ENCODE peak calls at places on chromosomes 11 and 22, in eight cellular contexts. B, X, S, U, L, F, A and H are unnamed samples.

GRCh38 chr11:111737877-111738205 is 28.3 kb downstream of the PPP2R1B start:
- DNase-seq in B (no peak), X (no peak), S (peak; percentile 52), U (no peak), L (no peak), F (no peak), A (no peak), H (no peak)

GRCh38 chr11:120527111-120527748 is 15.7 kb downstream of the GRIK4 start:
- DNase-seq in B (no peak), X (peak; percentile 53), S (peak; percentile 30), U (peak; percentile 75), L (no peak), F (no peak), A (no peak), H (no peak)

GRCh38 chr11:1305558-1306056 is 3.8 kb downstream of the TOLLIP start:
- DNase-seq in B (peak; percentile 65), X (no peak), S (no peak), U (no peak), L (no peak), F (no peak), A (no peak), H (no peak)

GRCh38 chr22:23243006-23243573 is 62.8 kb downstream of the BCR start:
- DNase-seq in B (no peak), X (no peak), S (no peak), U (peak; percentile 5), L (no peak), F (no peak), A (no peak), H (no peak)

GRCh38 chr11:72326151-72326842 is 82.3 kb upstream of the PHOX2A start:
- DNase-seq in B (no peak), X (peak; percentile 29), S (peak; percentile 71), U (no peak), L (no peak), F (no peak), A (no peak), H (peak; percentile 11)

GRCh38 chr11:111310088-111310487 is 11.7 kb downstream of the POU2AF3 start:
- DNase-seq in B (no peak), X (no peak), S (no peak), U (no peak), L (peak; percentile 43), F (no peak), A (no peak), H (peak; percentile 47)

GRCh38 chr11:7587712-7588111 is 73.9 kb downstream of the PPFIBP2 start:
- DNase-seq in B (no peak), X (no peak), S (no peak), U (no peak), L (no peak), F (no peak), A (no peak), H (no peak)

GRCh38 chr11:75475767-75476650 is 43.0 kb upstream of the KLHL35 start:
- DNase-seq in B (peak; percentile 65), X (peak; percentile 47), S (peak; percentile 60), U (peak; percentile 36), L (peak; percentile 33), F (no peak), A (peak; percentile 36), H (peak; percentile 68)

GRCh38 chr11:17798253-17798652 is 63.7 kb downstream of the KCNC1 start:
- DNase-seq in B (no peak), X (no peak), S (no peak), U (no peak), L (no peak), F (no peak), A (no peak), H (peak; percentile 84)

GRCh38 chr11:65013130-65013691 is 749 bp upstream of the ARL2 start:
- DNase-seq in B (peak; percentile 88), X (peak; percentile 88), S (peak; percentile 90), U (peak; percentile 97), L (peak; percentile 96), F (peak; percentile 93), A (peak; percentile 91), H (peak; percentile 85)

GRCh38 chr11:117230286-117230961 is 1.4 kb downstream of the PCSK7 start:
- DNase-seq in B (no peak), X (no peak), S (peak; percentile 52), U (no peak), L (no peak), F (no peak), A (no peak), H (no peak)

GRCh38 chr22:41401781-41402648 is 20.3 kb downstream of the TEF start:
- DNase-seq in B (no peak), X (peak; percentile 90), S (peak; percentile 45), U (peak; percentile 82), L (peak; percentile 87), F (no peak), A (peak; percentile 88), H (peak; percentile 89)

GRCh38 chr22:35629406-35630234 is 12.5 kb upstream of the MB start:
- DNase-seq in B (no peak), X (peak; percentile 99), S (peak; percentile 98), U (no peak), L (peak; percentile 60), F (no peak), A (peak; percentile 38), H (peak; percentile 96)

GRCh38 chr22:35299717-35300497 is at the start of gene TOM1:
- DNase-seq in B (peak; percentile 97), X (peak; percentile 100), S (peak; percentile 100), U (peak; percentile 99), L (peak; percentile 98), F (peak; percentile 98), A (peak; percentile 98), H (peak; percentile 99)

GRCh38 chr22:47213571-47214230 is 451.3 kb downstream of the TBC1D22A start:
- DNase-seq in B (no peak), X (peak; percentile 20), S (peak; percentile 32), U (no peak), L (peak; percentile 28), F (no peak), A (no peak), H (peak; percentile 32)

GRCh38 chr11:789951-790350 is at the start of gene CEND1:
- DNase-seq in B (no peak), X (peak; percentile 56), S (peak; percentile 48), U (peak; percentile 78), L (no peak), F (peak; percentile 48), A (no peak), H (no peak)

GRCh38 chr22:29636751-29637150 is 33.3 kb downstream of the NF2 start:
- DNase-seq in B (no peak), X (no peak), S (no peak), U (no peak), L (no peak), F (peak; percentile 9), A (no peak), H (no peak)

DNA sequence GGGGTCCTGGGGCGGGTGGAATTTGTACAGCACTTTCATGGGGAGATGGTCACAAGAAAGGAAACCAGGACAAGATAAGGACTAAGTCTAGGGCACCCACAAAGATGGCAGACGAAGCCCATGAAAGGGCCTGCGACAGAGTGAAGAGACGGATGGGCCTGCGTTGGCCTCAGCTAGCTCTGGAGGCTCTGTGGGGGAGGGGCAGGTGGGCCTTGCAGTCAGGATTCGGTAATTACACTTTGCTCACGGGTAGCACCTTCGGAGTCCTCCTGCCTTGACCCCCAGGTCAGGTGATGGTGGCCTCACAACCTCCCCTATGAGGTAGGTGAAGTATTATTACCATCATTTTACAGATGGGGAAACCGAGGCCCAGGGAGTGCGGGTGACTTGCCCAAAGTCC is 7.1 kb downstream of the LRRC10B start:
- DNase-seq in B (no peak), X (no peak), S (no peak), U (no peak), L (no peak), F (no peak), A (no peak), H (no peak)
- TF ChIP-seq CTCF in B (no peak), X (no peak), S (no peak), U (no peak), L (no peak), F (no peak), A (no peak), H (no peak)

DNA sequence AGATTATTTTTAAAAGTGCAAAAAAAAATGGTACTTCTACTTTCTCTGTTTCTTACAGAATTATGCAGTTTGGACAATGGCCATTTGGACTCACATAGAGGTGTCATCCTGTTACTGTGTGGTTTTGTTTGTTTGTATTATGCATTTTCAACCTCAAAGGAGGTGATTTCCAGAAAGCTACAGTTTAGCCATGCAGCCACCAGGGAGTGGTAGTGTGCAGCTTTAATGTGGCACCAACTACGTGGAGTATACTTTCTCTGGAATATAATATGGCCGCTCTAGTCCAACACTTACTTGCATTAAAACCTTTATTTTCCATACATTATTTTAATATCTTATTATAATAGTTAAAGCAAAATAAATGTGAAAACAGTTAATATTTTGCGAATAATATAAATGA is 469.9 kb upstream of the KIRREL3 start:
- DNase-seq in B (no peak), X (no peak), S (no peak), U (no peak), L (peak; percentile 8), F (peak; percentile 49), A (peak; percentile 13), H (peak; percentile 60)
- TF ChIP-seq CTCF in B (peak; percentile 70), X (peak; percentile 28), S (no peak), U (peak; percentile 21), L (peak; percentile 28), F (peak; percentile 51), A (peak; percentile 54), H (peak; percentile 28)

DNA sequence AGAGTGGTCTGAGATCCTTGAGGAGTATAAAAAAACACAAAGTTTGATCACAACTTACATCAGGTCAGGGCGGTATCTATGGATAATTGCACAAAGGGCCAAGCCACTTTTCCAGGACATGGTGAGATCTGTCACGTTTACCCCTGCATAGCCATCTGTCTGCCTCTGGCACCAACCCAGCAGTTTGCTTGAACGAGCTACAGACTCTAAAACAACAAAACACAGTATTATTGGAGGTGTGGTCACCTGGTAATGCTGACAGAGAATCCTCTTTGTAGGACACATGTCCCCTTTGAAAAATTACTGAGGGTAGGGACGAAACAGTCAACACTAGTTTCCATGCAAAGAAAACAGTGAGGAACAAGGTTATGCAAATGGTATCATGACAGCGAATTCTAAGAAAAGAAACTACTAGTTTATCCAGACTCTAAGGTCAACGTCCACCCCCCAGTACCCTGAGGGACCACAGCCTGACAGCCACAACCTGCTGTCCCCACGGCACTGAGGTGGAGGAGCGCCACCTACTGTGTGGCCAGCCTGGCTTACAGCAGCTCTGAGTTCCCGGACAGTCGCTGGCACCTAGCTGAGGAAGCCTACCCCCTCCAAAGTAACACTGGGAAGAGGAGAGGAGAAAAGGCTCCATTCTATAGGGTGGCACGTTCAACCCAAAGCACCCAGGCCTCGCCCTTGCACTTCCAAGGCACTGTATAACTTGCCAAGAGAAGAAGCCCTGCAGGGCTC is 117.3 kb upstream of the BID start:
- DNase-seq in B (no peak), X (no peak), S (no peak), U (peak; percentile 51), L (peak; percentile 83), F (peak; percentile 36), A (no peak), H (no peak)
- TF ChIP-seq CTCF in B (peak; percentile 48), X (peak; percentile 17), S (peak; percentile 50), U (no peak), L (peak; percentile 65), F (no peak), A (no peak), H (peak; percentile 13)

DNA sequence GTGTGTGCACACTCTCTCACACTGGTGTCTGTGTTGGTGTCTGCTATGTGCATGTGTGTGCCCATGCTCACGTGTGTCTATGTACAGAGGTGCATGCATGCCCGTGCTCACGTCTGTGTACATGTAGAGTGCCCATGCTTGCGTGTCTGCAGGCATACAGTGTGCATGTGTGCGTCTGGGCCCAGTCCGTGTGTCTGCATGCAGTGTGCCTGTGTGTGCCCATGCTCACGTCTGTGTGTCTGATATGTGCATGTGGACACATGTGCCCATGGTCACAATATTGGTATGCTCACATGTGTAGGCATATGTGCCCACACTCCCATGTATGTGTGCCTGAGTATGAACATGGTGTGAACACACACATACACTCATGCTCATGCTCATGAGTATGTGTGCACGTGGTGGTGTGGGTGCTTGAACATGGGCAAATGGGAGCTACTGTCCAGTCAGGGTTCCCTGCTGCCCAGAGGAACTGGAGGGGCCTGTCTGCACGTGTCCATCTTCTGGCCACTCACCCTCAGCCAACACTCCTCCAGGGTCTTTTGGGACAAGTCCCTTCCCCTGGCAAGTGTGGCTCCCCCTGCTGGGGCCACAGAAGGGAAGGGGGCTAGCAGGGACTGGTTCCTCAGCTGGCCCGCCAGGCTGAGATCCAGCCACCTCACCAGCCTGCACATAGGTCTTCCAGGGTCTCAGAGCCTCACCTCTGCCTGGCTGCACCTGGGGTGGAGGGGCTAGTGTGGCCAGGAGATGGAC is 7.3 kb upstream of the TBX1 start:
- DNase-seq in B (no peak), X (no peak), S (no peak), U (no peak), L (no peak), F (no peak), A (no peak), H (no peak)
- TF ChIP-seq CTCF in B (peak; percentile 12), X (no peak), S (peak; percentile 15), U (no peak), L (no peak), F (no peak), A (no peak), H (no peak)